ENCODE peak calls at places on chromosome 9, in eight cellular contexts. C is H9; T is spleen; M is lower lobe of right lung; J is sigmoid colon; E is testis; Q is mesenchymal stem cell; D is CD4-positive, CD25-positive, alpha-beta regulatory T cell. F is an unnamed sample.

GRCh38 chr9:91395106-91395552 is 28.5 kb downstream of the NFIL3 start:
- DNase-seq in C (no peak), T (no peak), M (no peak), J (no peak), E (no peak), Q (peak; percentile 91), D (no peak), F (no peak)

GRCh38 chr9:33138768-33139167 is 28.4 kb downstream of the B4GALT1 start:
- DNase-seq in C (no peak), T (peak; percentile 72), M (no peak), J (no peak), E (peak; percentile 11), Q (no peak), D (no peak), F (no peak)

GRCh38 chr9:69223605-69224004 is 49.5 kb downstream of the TJP2 start:
- DNase-seq in C (peak; percentile 79), T (no peak), M (no peak), J (no peak), E (peak; percentile 49), Q (peak; percentile 73), D (no peak), F (no peak)

GRCh38 chr9:97431549-97432143 is 19.8 kb downstream of the TDRD7 start:
- DNase-seq in C (no peak), T (no peak), M (no peak), J (no peak), E (no peak), Q (no peak), D (no peak), F (no peak)

GRCh38 chr9:112925058-112925641 is 34.5 kb upstream of the SLC46A2 start:
- DNase-seq in C (peak; percentile 37), T (no peak), M (no peak), J (no peak), E (peak; percentile 35), Q (peak; percentile 24), D (no peak), F (no peak)

GRCh38 chr9:78278177-78278777 is 18.6 kb upstream of the PSAT1 start:
- DNase-seq in C (no peak), T (no peak), M (no peak), J (no peak), E (no peak), Q (peak; percentile 92), D (no peak), F (no peak)

GRCh38 chr9:18238254-18238653 is 235.7 kb upstream of the ADAMTSL1 start:
- DNase-seq in C (no peak), T (no peak), M (no peak), J (no peak), E (no peak), Q (peak; percentile 18), D (no peak), F (no peak)

GRCh38 chr9:3936520-3937235 is 363.2 kb downstream of the GLIS3 start:
- DNase-seq in C (no peak), T (peak; percentile 81), M (peak; percentile 85), J (no peak), E (peak; percentile 28), Q (no peak), D (no peak), F (peak; percentile 71)

GRCh38 chr9:32378496-32378895 is 5.9 kb upstream of the ACO1 start:
- DNase-seq in C (peak; percentile 52), T (no peak), M (no peak), J (no peak), E (peak; percentile 66), Q (peak; percentile 85), D (peak; percentile 35), F (no peak)

GRCh38 chr9:84615574-84615973 is 54.0 kb upstream of the NTRK2 start:
- DNase-seq in C (no peak), T (no peak), M (no peak), J (no peak), E (no peak), Q (no peak), D (no peak), F (no peak)

GRCh38 chr9:109652971-109653370 is 127.0 kb upstream of the PALM2AKAP2 start:
- DNase-seq in C (no peak), T (no peak), M (no peak), J (no peak), E (no peak), Q (peak; percentile 27), D (no peak), F (no peak)

GRCh38 chr9:125593581-125593980 is 113.4 kb downstream of the MAPKAP1 start:
- DNase-seq in C (no peak), T (no peak), M (no peak), J (no peak), E (no peak), Q (no peak), D (no peak), F (no peak)

GRCh38 chr9:85276743-85277142 is 465.0 kb downstream of the AGTPBP1 start:
- DNase-seq in C (no peak), T (no peak), M (no peak), J (no peak), E (no peak), Q (no peak), D (no peak), F (no peak)

GRCh38 chr9:96505316-96505991 is 55.5 kb downstream of the HABP4 start:
- DNase-seq in C (no peak), T (no peak), M (no peak), J (no peak), E (peak; percentile 49), Q (no peak), D (no peak), F (no peak)

GRCh38 chr9:137506702-137507171 is 43.5 kb downstream of the PNPLA7 start:
- DNase-seq in C (no peak), T (peak; percentile 56), M (no peak), J (peak; percentile 56), E (no peak), Q (peak; percentile 25), D (no peak), F (no peak)

GRCh38 chr9:88197016-88197415 is 58.7 kb upstream of the SPATA31C2 start:
- DNase-seq in C (no peak), T (no peak), M (no peak), J (no peak), E (no peak), Q (peak; percentile 82), D (no peak), F (peak; percentile 67)

GRCh38 chr9:127537792-127538191 is 74.3 kb upstream of the STXBP1 start:
- DNase-seq in C (peak; percentile 71), T (no peak), M (no peak), J (no peak), E (no peak), Q (peak; percentile 38), D (no peak), F (no peak)

GRCh38 chr9:127539982-127540663 is 72.0 kb upstream of the STXBP1 start:
- DNase-seq in C (no peak), T (no peak), M (no peak), J (no peak), E (no peak), Q (peak; percentile 55), D (no peak), F (no peak)

GRCh38 chr9:127539259-127539981 is 72.7 kb upstream of the STXBP1 start:
- DNase-seq in C (no peak), T (no peak), M (no peak), J (no peak), E (no peak), Q (peak; percentile 66), D (no peak), F (peak; percentile 79)

GRCh38 chr9:127540664-127541041 is 71.4 kb upstream of the STXBP1 start:
- DNase-seq in C (peak; percentile 66), T (no peak), M (peak; percentile 79), J (no peak), E (no peak), Q (peak; percentile 19), D (no peak), F (no peak)

DNA sequence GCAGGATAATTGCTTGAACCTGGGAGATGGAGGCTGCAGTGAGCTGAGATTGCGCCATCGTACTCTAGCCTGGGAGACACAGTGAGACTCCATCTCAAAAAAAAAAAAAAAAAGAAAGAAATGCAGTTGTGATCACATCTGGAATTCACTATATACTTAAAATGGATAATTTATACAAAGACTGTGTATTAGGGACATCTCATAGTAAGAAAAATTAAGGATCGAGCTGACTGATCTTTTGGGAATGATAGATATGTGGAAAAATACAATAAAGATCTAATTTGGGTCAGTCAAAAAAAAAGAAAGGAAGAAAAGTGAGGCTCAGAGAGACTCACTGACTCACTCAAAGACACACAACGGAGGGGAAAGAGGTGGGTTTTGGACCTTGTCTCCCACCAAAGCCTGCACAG is 73.2 kb upstream of the STXBP1 start:
- DNase-seq in C (no peak), T (no peak), M (no peak), J (no peak), E (no peak), Q (peak; percentile 69), D (no peak), F (no peak)
- H3K4me1 ChIP-seq in C (no peaks in the 10 kb centered on the region), T (peaks cover 70% of the 10 kb centered on the region), M (peaks cover 99% of the 10 kb centered on the region), J (no peaks in the 10 kb centered on the region), E (peaks cover 64% of the 10 kb centered on the region), Q (peaks cover 86% of the 10 kb centered on the region), D (no peaks in the 10 kb centered on the region), F (no peaks in the 10 kb centered on the region)

GRCh38 chr9:129094387-129095169 is 13.7 kb downstream of the DOLPP1 start:
- DNase-seq in C (no peak), T (no peak), M (no peak), J (no peak), E (peak; percentile 38), Q (no peak), D (no peak), F (no peak)
- H3K27ac ChIP-seq in C (no peak overlapping the region), T (peak overlapping the region; percentile 59), M (no peak overlapping the region), J (no peak overlapping the region), E (peak overlapping the region; percentile 19), Q (no peak overlapping the region), D (no peak overlapping the region), F (no peak overlapping the region)

GRCh38 chr9:5510991-5511390 is 660 bp downstream of the PDCD1LG2 start:
- DNase-seq in C (no peak), T (no peak), M (no peak), J (no peak), E (no peak), Q (no peak), D (no peak), F (no peak)
- H3K4me1 ChIP-seq in C (no peaks in the 10 kb centered on the region), T (peaks cover 57% of the 10 kb centered on the region), M (peaks cover 24% of the 10 kb centered on the region), J (no peaks in the 10 kb centered on the region), E (no peaks in the 10 kb centered on the region), Q (peaks cover 10% of the 10 kb centered on the region), D (peaks cover 15% of the 10 kb centered on the region), F (no peaks in the 10 kb centered on the region)

GRCh38 chr9:115234094-115234493 is 116.1 kb upstream of the TNC start:
- DNase-seq in C (no peak), T (no peak), M (no peak), J (no peak), E (no peak), Q (peak; percentile 83), D (no peak), F (no peak)
- H3K27ac ChIP-seq in C (no peak overlapping the region), T (no peak overlapping the region), M (no peak overlapping the region), J (peak overlapping the region; percentile 60), E (no peak overlapping the region), Q (peak overlapping the region; percentile 93), D (no peak overlapping the region), F (no peak overlapping the region)

F was measured in aorta.